ENCODE peak calls at places on chromosome 20, in six cellular contexts. Y, Q, U, I, E and J are unnamed samples.

GRCh38 chr20:60365063-60365640 is 406.9 kb downstream of the CDH26 start:
- DNase-seq in E (no peak), I (no peak), Q (no peak), U (no peak), Y (no peak), J (no peak)

GRCh38 chr20:31587545-31588389 is 17.3 kb upstream of the ID1 start:
- DNase-seq in E (no peak), I (peak), U (no peak), Y (no peak), Q (peak), J (peak)

GRCh38 chr20:51696304-51697118 is 71.7 kb downstream of the ATP9A start:
- DNase-seq in Y (no peak), U (no peak), Q (no peak), E (no peak), I (no peak), J (no peak)

GRCh38 chr20:37481610-37482009 is 39.4 kb upstream of the NNAT start:
- DNase-seq in Y (no peak), Q (no peak), U (no peak), E (no peak), I (no peak), J (no peak)

GRCh38 chr20:62305149-62305764 is 2.5 kb downstream of the ADRM1 start:
- DNase-seq in Q (no peak), E (no peak), Y (no peak), U (no peak), I (no peak), J (no peak)

GRCh38 chr20:23570178-23570577 is 1.9 kb upstream of the CST9L start:
- DNase-seq in U (no peak), I (no peak), E (no peak), Q (no peak), Y (no peak), J (no peak)

GRCh38 chr20:53194891-53195290 is 222.7 kb downstream of the TSHZ2 start:
- DNase-seq in U (no peak), E (no peak), Q (no peak), Y (no peak), I (no peak), J (no peak)

GRCh38 chr20:19099586-19100555 is 112.6 kb upstream of the SLC24A3 start:
- DNase-seq in Y (no peak), I (no peak), Q (no peak), U (no peak), E (no peak), J (no peak)

GRCh38 chr20:20489054-20489453 is 121.2 kb downstream of the INSM1 start:
- DNase-seq in Y (no peak), I (no peak), U (no peak), E (no peak), Q (no peak), J (no peak)

GRCh38 chr20:6034134-6034969 is 19.5 kb downstream of the LRRN4 start:
- DNase-seq in U (no peak), Q (no peak), I (no peak), E (no peak), Y (no peak), J (no peak)

GRCh38 chr20:7193681-7194080 is 426.2 kb downstream of the BMP2 start:
- DNase-seq in Y (no peak), U (no peak), E (no peak), I (no peak), Q (no peak), J (no peak)

GRCh38 chr20:10362674-10363073 is 71.3 kb downstream of the MKKS start:
- DNase-seq in Q (no peak), E (no peak), Y (no peak), U (no peak), I (no peak), J (no peak)

GRCh38 chr20:3804254-3804751 is 8.2 kb downstream of the CDC25B start:
- DNase-seq in I (peak), U (no peak), E (no peak), Q (no peak), Y (no peak), J (no peak)

GRCh38 chr20:32522525-32522774 is 62.7 kb downstream of the NOL4L start:
- DNase-seq in U (no peak), Q (no peak), I (peak), Y (no peak), E (no peak), J (no peak)